ENCODE peak calls at places on chromosome 1, in six cellular contexts. One of them, this sample, is unnamed.

GRCh38 chr1:207077470-207078377 is 10.9 kb upstream of the C4BPB start:
- DNase-seq in psoas muscle: no peak
- DNase-seq in GM23248: peak
- DNase-seq in GF-D8: peak
- DNase-seq in tibial artery: peak
- DNase-seq in activated naive CD4-positive, alpha-beta T cell: no peak
- DNase-seq in this sample: peak

GRCh38 chr1:228833911-228834631 is 98.8 kb downstream of the RHOU start:
- DNase-seq in psoas muscle: no peak
- DNase-seq in GM23248: no peak
- DNase-seq in GF-D8: no peak
- DNase-seq in tibial artery: no peak
- DNase-seq in activated naive CD4-positive, alpha-beta T cell: no peak
- DNase-seq in this sample: no peak

GRCh38 chr1:30727796-30728195 is 4.4 kb upstream of the MATN1 start:
- DNase-seq in psoas muscle: no peak
- DNase-seq in GM23248: peak
- DNase-seq in GF-D8: no peak
- DNase-seq in tibial artery: no peak
- DNase-seq in activated naive CD4-positive, alpha-beta T cell: no peak
- DNase-seq in this sample: no peak

GRCh38 chr1:63813829-63814277 is 40.0 kb downstream of the ROR1 start:
- DNase-seq in psoas muscle: no peak
- DNase-seq in GM23248: peak
- DNase-seq in GF-D8: no peak
- DNase-seq in tibial artery: no peak
- DNase-seq in activated naive CD4-positive, alpha-beta T cell: no peak
- DNase-seq in this sample: no peak

GRCh38 chr1:59089922-59090457 is 206.9 kb upstream of the FGGY start:
- DNase-seq in psoas muscle: no peak
- DNase-seq in GM23248: peak
- DNase-seq in GF-D8: no peak
- DNase-seq in tibial artery: no peak
- DNase-seq in activated naive CD4-positive, alpha-beta T cell: no peak
- DNase-seq in this sample: no peak

GRCh38 chr1:174982971-174983689 is 16.6 kb upstream of the CACYBP start:
- DNase-seq in psoas muscle: no peak
- DNase-seq in GM23248: peak
- DNase-seq in GF-D8: no peak
- DNase-seq in tibial artery: no peak
- DNase-seq in activated naive CD4-positive, alpha-beta T cell: no peak
- DNase-seq in this sample: no peak

GRCh38 chr1:6591222-6591621 is 11.4 kb downstream of the ZBTB48 start:
- DNase-seq in psoas muscle: peak
- DNase-seq in GM23248: no peak
- DNase-seq in GF-D8: peak
- DNase-seq in tibial artery: peak
- DNase-seq in activated naive CD4-positive, alpha-beta T cell: no peak
- DNase-seq in this sample: no peak

GRCh38 chr1:226662704-226663326 is 76.3 kb downstream of the ITPKB start:
- DNase-seq in psoas muscle: peak
- DNase-seq in GM23248: peak
- DNase-seq in GF-D8: peak
- DNase-seq in tibial artery: peak
- DNase-seq in activated naive CD4-positive, alpha-beta T cell: peak
- DNase-seq in this sample: peak

GRCh38 chr1:43039228-43040055 is 80.8 kb upstream of the SLC2A1 start:
- DNase-seq in psoas muscle: no peak
- DNase-seq in GM23248: no peak
- DNase-seq in GF-D8: no peak
- DNase-seq in tibial artery: no peak
- DNase-seq in activated naive CD4-positive, alpha-beta T cell: no peak
- DNase-seq in this sample: no peak

GRCh38 chr1:108852141-108852540 is 4.8 kb downstream of the AKNAD1 start:
- DNase-seq in psoas muscle: no peak
- DNase-seq in GM23248: peak
- DNase-seq in GF-D8: no peak
- DNase-seq in tibial artery: no peak
- DNase-seq in activated naive CD4-positive, alpha-beta T cell: no peak
- DNase-seq in this sample: no peak